ENCODE peak calls at places on chromosomes 1 and 21, in five cellular contexts. O is GM12878, S is WTC11, T is H1, H is HepG2. B is an unnamed sample.

GRCh38 chr1:23528245-23528978 is 2.6 kb downstream of the E2F2 start:
- DNase-seq in O (peak), S (no peak), T (no peak), H (peak), B (peak)

GRCh38 chr1:230326971-230327891 is 98.9 kb downstream of the PGBD5 start:
- DNase-seq in O (no peak), S (no peak), T (no peak), H (peak), B (peak)

GRCh38 chr1:217911908-217912307 is 280.8 kb downstream of the SPATA17 start:
- DNase-seq in H (no peak), T (no peak), O (no peak), S (peak), B (no peak)

GRCh38 chr1:71638081-71638766 is 557.4 kb upstream of the ZRANB2 start:
- DNase-seq in T (no peak), H (no peak), O (no peak), S (no peak), B (no peak)

GRCh38 chr1:37146071-37146470 is 111.8 kb upstream of the GRIK3 start:
- DNase-seq in T (no peak), O (no peak), S (no peak), H (no peak), B (no peak)

GRCh38 chr1:227745568-227745967 is 10.3 kb downstream of the SNAP47 start:
- DNase-seq in O (no peak), H (no peak), S (no peak), T (no peak), B (no peak)

GRCh38 chr1:41122851-41123518 is 101.5 kb upstream of the SLFNL1 start:
- DNase-seq in S (peak), H (peak), T (no peak), O (no peak), B (peak)

GRCh38 chr1:223712184-223712855 is at the start of gene CAPN2:
- DNase-seq in T (no peak), O (no peak), H (no peak), S (peak), B (peak)

GRCh38 chr1:181038399-181038873 is 4.7 kb downstream of the MR1 start:
- DNase-seq in S (peak), H (peak), O (no peak), T (peak), B (peak)

GRCh38 chr1:10726355-10726754 is 70.1 kb downstream of the CASZ1 start:
- DNase-seq in T (no peak), O (no peak), S (no peak), H (no peak), B (no peak)

GRCh38 chr1:219518168-219518905 is 94.6 kb downstream of the ZC3H11B start:
- DNase-seq in H (no peak), O (no peak), T (no peak), S (no peak), B (no peak)

GRCh38 chr1:99766378-99766800 is at the start of gene FRRS1:
- DNase-seq in T (peak), H (peak), S (peak), O (peak), B (peak)

GRCh38 chr1:117607471-117607870 is 1.6 kb downstream of the TENT5C start:
- DNase-seq in T (no peak), O (no peak), S (peak), H (no peak), B (no peak)

GRCh38 chr1:57156907-57157306 is 191.1 kb upstream of the C8B start:
- DNase-seq in O (no peak), S (no peak), H (no peak), T (no peak), B (no peak)

GRCh38 chr1:207805841-207806421 is 54.1 kb downstream of the CD46 start:
- DNase-seq in S (no peak), H (no peak), O (no peak), T (no peak), B (peak)

GRCh38 chr1:162682013-162682419 is 49.8 kb downstream of the DDR2 start:
- DNase-seq in H (peak), O (no peak), T (no peak), S (no peak), B (no peak)

GRCh38 chr1:205575294-205575885 is 56.4 kb downstream of the ELK4 start:
- DNase-seq in O (no peak), H (no peak), S (no peak), T (no peak), B (no peak)

GRCh38 chr1:179124866-179125265 is 43.0 kb downstream of the TOR3A start:
- DNase-seq in H (no peak), S (no peak), O (no peak), T (no peak), B (no peak)

GRCh38 chr1:152160553-152160952 is 1.5 kb upstream of the RPTN start:
- DNase-seq in T (no peak), O (no peak), H (no peak), S (no peak), B (no peak)

GRCh38 chr1:218957971-218958370 is 215.7 kb upstream of the LYPLAL1 start:
- DNase-seq in O (no peak), T (no peak), S (no peak), H (no peak), B (no peak)

GRCh38 chr1:15038232-15039016 is 115.1 kb upstream of the TMEM51 start:
- DNase-seq in H (peak), T (no peak), S (peak), O (no peak), B (peak)

GRCh38 chr21:35768187-35768586 is 292.1 kb downstream of the SETD4 start:
- DNase-seq in O (no peak), T (no peak), H (no peak), S (no peak), B (no peak)

GRCh38 chr1:243834130-243834529 is 15.9 kb downstream of the AKT3 start:
- DNase-seq in O (no peak), T (no peak), S (no peak), H (no peak), B (no peak)

GRCh38 chr1:26126321-26127084 is 14.9 kb downstream of the PDIK1L start:
- DNase-seq in H (no peak), O (no peak), S (no peak), T (no peak), B (peak)

GRCh38 chr1:164755674-164756073 is 196.7 kb downstream of the PBX1 start:
- DNase-seq in S (no peak), H (no peak), O (no peak), T (no peak), B (no peak)

GRCh38 chr1:34975312-34975711 is 9.8 kb downstream of the TMEM35B start:
- DNase-seq in O (no peak), H (no peak), T (no peak), S (no peak), B (no peak)

GRCh38 chr1:221699582-221700519 is 42.0 kb downstream of the DUSP10 start:
- DNase-seq in T (no peak), O (no peak), S (no peak), H (no peak), B (no peak)

GRCh38 chr1:234658143-234658542 is 48.2 kb upstream of the IRF2BP2 start:
- DNase-seq in T (no peak), O (no peak), H (peak), S (no peak), B (no peak)
- TF ChIP-seq ATF2 in T (no peak), O (no peak), H (no peak), S (no peak), B (no peak)

GRCh38 chr1:235054961-235055360 is 73.7 kb downstream of the TOMM20 start:
- DNase-seq in T (no peak), O (no peak), S (no peak), H (no peak), B (no peak)
- TF ChIP-seq CTCF in T (no peak), O (no peak), S (no peak), H (no peak), B (no peak)

DNA sequence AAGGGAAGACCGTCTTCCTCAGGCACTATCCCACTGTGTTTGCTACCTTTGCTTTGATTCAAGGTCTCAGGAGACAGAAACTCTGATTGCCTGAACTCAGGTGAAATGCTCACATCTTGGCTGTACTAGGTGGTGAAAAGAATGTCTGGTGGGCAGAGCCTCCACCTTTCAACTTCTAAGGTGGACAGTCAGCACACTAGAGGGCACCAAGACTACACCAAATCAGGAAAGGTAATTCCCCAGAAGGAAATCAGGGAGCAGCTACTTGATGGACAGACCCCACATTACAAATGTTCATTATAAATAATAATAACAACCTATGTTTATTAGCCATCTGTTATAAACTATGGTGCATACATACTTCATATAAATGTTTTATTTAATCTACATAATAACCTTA is 220.9 kb downstream of the ATG4C start:
- DNase-seq in T (no peak), O (no peak), H (peak), S (peak), B (no peak)
- TF ChIP-seq ATF2 in T (no peak), O (no peak), H (no peak), S (no peak), B (no peak)

DNA sequence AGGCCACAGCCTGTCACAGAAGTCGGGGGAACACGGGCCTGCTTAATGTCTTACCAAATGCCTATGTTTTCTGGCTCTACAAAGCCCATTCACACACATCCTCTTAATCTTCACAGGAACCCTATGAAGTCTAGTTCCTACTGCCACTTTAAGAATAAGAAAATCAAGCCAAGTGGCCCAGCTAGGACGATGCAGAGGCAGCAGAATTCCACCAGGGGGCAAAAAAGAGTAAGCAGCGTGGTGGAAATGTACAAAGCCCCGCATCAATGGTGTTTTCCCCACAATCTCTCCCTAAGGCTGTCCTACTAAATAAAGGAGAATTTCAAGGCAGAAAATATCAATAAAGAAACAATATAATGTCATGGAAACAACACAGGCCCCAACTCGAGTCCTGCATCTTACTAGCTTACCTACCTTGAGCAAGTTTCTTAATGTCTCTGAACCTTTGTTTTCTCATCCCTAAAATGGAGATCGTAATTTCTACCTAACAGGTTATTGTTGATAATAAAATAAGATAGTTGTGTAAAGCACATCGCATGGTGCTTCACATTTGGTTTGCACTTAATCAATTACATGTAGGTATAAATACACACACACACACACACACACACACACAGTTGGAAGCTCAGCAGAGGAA is 21.4 kb downstream of the SEC16B start:
- DNase-seq in H (peak), S (peak), T (peak), O (no peak), B (peak)
- TF ChIP-seq CTCF in H (peak), S (peak), T (peak), O (peak), B (peak)

DNA sequence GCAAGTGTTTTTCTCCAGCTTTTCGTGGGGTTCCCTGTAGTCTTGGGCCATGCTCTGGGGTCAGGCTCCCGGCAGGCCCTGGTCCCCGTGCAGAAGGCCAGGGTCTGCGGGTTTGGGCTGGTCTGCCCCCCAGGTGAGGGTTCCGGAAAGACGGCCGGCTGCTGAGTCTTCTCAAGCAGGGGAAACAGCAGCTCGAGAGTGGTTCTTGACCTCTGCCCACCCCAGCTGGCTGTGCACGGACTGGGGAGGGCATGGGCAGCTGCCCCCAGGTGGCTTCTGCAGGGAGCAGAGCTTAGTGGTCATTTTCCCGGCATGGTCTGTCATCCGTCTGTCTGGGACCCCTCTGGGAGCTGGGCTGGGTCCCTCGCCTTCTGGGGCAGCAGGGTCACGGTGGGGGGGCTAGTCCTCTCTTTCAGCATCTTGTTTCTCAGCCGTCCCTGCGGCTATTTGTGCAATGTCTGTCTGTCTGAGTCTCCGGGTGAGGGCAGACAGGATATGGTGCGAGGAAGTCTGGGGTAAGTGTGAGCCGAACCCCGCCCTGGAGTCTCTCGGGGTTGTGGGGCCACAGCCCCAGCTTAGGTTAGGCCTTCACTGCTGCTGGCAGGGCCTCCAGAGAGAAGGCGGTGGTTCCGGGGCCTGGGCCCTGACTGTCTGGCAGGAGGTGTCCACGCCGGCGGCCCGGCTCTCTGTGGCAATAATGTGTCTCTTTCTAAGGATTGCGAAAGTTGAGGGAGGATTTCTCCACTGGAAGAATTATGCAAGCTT is 6.1 kb downstream of the SKI start:
- DNase-seq in T (no peak), H (peak), O (no peak), S (no peak), B (no peak)
- TF ChIP-seq ATF2 in T (no peak), H (peak), O (no peak), S (no peak), B (no peak)

DNA sequence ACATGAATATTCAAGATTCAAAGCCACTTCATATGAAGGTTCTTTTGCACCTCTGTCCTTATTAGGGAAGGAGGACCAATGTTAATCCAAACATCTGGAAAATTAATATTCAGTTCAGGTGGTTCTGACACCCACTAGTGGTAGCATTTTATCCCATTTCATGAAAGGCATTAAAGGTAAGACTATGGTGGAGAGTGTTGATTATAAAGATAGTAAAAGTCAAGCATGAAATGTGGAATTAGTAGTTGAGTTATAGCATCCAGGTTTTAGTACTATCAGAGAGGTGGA is 17.5 kb upstream of the YTHDF2 start:
- DNase-seq in T (no peak), H (no peak), O (no peak), S (no peak), B (no peak)
- TF ChIP-seq CTCF in T (no peak), H (no peak), O (no peak), S (no peak), B (peak)

B was measured in K562.